ENCODE peak calls at places on chromosomes 12 and 14, in seven cellular contexts. Z is activated naive CD4-positive, alpha-beta T cell treated with anti-CD3 and anti-CD28 coated beads for 36 hours; E is fibroblast of lung; W is NCI-H1092 treated with DMSO at 0.1 percent for 48 hours; K is stimulated activated CD4-positive, alpha-beta T cell treated with anti-CD3 and anti-CD28 coated beads, TNF-alpha, amount 100 ng/mL, for 4 hours; A is midbrain; H is uterus. T is an unnamed sample.
A peak's percentile ranks its signal among the peaks of the same experiment; 100 is the strongest.

GRCh38 chr12:16583991-16584745 is 21.8 kb downstream of the LMO3 start:
- DNase-seq in Z (no peak), A (no peak), W (no peak), E (peak; percentile 26), K (no peak), H (no peak), T (no peak)

GRCh38 chr14:39083127-39083526 is 19.9 kb downstream of the SEC23A start:
- DNase-seq in W (no peak), Z (no peak), E (no peak), A (no peak), H (no peak), K (no peak), T (no peak)

GRCh38 chr12:130161261-130162231 is 718 bp upstream of the FZD10 start:
- DNase-seq in K (no peak), W (no peak), E (peak; percentile 11), H (peak; percentile 23), Z (peak; percentile 9), A (no peak), T (no peak)

GRCh38 chr12:42819801-42820200 is 230.3 kb upstream of the PRICKLE1 start:
- DNase-seq in W (no peak), E (no peak), H (no peak), A (no peak), Z (no peak), K (no peak), T (no peak)

GRCh38 chr14:77615231-77616132 is 955 bp downstream of the SPTLC2 start:
- DNase-seq in E (peak; percentile 20), H (no peak), W (peak; percentile 7), Z (peak; percentile 32), A (no peak), K (peak; percentile 2), T (peak; percentile 47)

GRCh38 chr12:91349451-91349850 is 166.8 kb upstream of the DCN start:
- DNase-seq in E (no peak), A (no peak), K (no peak), Z (no peak), H (no peak), W (no peak), T (no peak)

GRCh38 chr12:49200882-49201594 is 12.2 kb upstream of the TUBA1A start:
- DNase-seq in W (peak; percentile 91), A (peak; percentile 36), H (peak; percentile 13), E (peak; percentile 90), K (no peak), Z (no peak), T (peak; percentile 97)

GRCh38 chr14:96363751-96364336 is 518 bp downstream of the GSKIP start:
- DNase-seq in Z (peak; percentile 40), W (peak; percentile 53), A (peak; percentile 11), H (no peak), K (no peak), E (peak; percentile 55), T (peak; percentile 59)

GRCh38 chr14:61564623-61565091 is 130.7 kb upstream of the HIF1A start:
- DNase-seq in A (no peak), Z (no peak), W (no peak), K (no peak), H (no peak), E (peak; percentile 91), T (no peak)

GRCh38 chr12:89084751-89085150 is 267.6 kb downstream of the DUSP6 start:
- DNase-seq in K (no peak), E (peak; percentile 88), A (no peak), Z (no peak), W (no peak), H (no peak), T (no peak)

GRCh38 chr14:64879635-64880381 is at the start of gene SPTB:
- DNase-seq in E (no peak), W (peak; percentile 57), K (peak; percentile 66), A (no peak), Z (peak; percentile 78), H (peak; percentile 16), T (peak; percentile 77)

GRCh38 chr12:49413796-49414195 is 46.5 kb downstream of the SPATS2 start:
- DNase-seq in K (no peak), Z (no peak), H (no peak), E (peak; percentile 37), A (no peak), W (no peak), T (no peak)

GRCh38 chr12:53071591-53072551 is 7.3 kb downstream of the SPRYD3 start:
- DNase-seq in E (peak; percentile 73), Z (no peak), H (peak; percentile 95), K (no peak), A (no peak), W (peak; percentile 54), T (peak; percentile 54)

GRCh38 chr12:69388371-69388770 is 28.8 kb downstream of the YEATS4 start:
- DNase-seq in W (no peak), K (no peak), A (peak; percentile 42), Z (no peak), H (no peak), E (peak; percentile 85), T (no peak)

GRCh38 chr12:132279184-132279889 is 50.1 kb downstream of the GALNT9 start:
- DNase-seq in A (no peak), H (no peak), W (no peak), Z (no peak), K (no peak), E (peak; percentile 31), T (no peak)

GRCh38 chr12:107635139-107635538 is 50.5 kb upstream of the PWP1 start:
- DNase-seq in E (no peak), H (no peak), W (no peak), A (no peak), K (no peak), Z (no peak), T (no peak)

GRCh38 chr14:29743566-29743965 is 184.1 kb downstream of the PRKD1 start:
- DNase-seq in H (peak; percentile 39), E (no peak), Z (no peak), W (peak; percentile 35), K (no peak), A (peak; percentile 30), T (no peak)

T was measured in DMS79 treated with DMSO at 0.1 percent for 48 hours.